ENCODE peak calls at places on chromosomes 16 and 17, in six cellular contexts. One of them, this sample, is unnamed.

GRCh38 chr17:78526231-78527025 is 50.8 kb downstream of the DNAH17 start:
- DNase-seq in cardiac muscle cell: no peak
- DNase-seq in stimulated activated CD4-positive, alpha-beta T cell treated with anti-CD3 and anti-CD28 coated beads, Interleukin-1b, Interleukin-23, amount 100 ng/mL, for 24 hours: no peak
- DNase-seq in NCI-H1436: peak
- DNase-seq in stomach: peak
- DNase-seq in adrenal gland: no peak
- DNase-seq in this sample: no peak

GRCh38 chr16:69131749-69132423 is 502 bp downstream of the CHTF8 start:
- DNase-seq in cardiac muscle cell: peak
- DNase-seq in stimulated activated CD4-positive, alpha-beta T cell treated with anti-CD3 and anti-CD28 coated beads, Interleukin-1b, Interleukin-23, amount 100 ng/mL, for 24 hours: peak
- DNase-seq in NCI-H1436: peak
- DNase-seq in stomach: peak
- DNase-seq in adrenal gland: peak
- DNase-seq in this sample: peak

GRCh38 chr17:39404542-39405378 is 3.3 kb upstream of the FBXL20 start:
- DNase-seq in cardiac muscle cell: no peak
- DNase-seq in stimulated activated CD4-positive, alpha-beta T cell treated with anti-CD3 and anti-CD28 coated beads, Interleukin-1b, Interleukin-23, amount 100 ng/mL, for 24 hours: no peak
- DNase-seq in NCI-H1436: no peak
- DNase-seq in stomach: no peak
- DNase-seq in adrenal gland: peak
- DNase-seq in this sample: no peak

GRCh38 chr16:31202402-31203385 is at the start of gene PYCARD:
- DNase-seq in cardiac muscle cell: peak
- DNase-seq in stimulated activated CD4-positive, alpha-beta T cell treated with anti-CD3 and anti-CD28 coated beads, Interleukin-1b, Interleukin-23, amount 100 ng/mL, for 24 hours: no peak
- DNase-seq in NCI-H1436: no peak
- DNase-seq in stomach: peak
- DNase-seq in adrenal gland: peak
- DNase-seq in this sample: peak

GRCh38 chr16:86165479-86165878 is 266.5 kb downstream of the IRF8 start:
- DNase-seq in cardiac muscle cell: no peak
- DNase-seq in stimulated activated CD4-positive, alpha-beta T cell treated with anti-CD3 and anti-CD28 coated beads, Interleukin-1b, Interleukin-23, amount 100 ng/mL, for 24 hours: no peak
- DNase-seq in NCI-H1436: no peak
- DNase-seq in stomach: no peak
- DNase-seq in adrenal gland: no peak
- DNase-seq in this sample: no peak

GRCh38 chr17:51238253-51238887 is 21.5 kb downstream of the MBTD1 start:
- DNase-seq in cardiac muscle cell: no peak
- DNase-seq in stimulated activated CD4-positive, alpha-beta T cell treated with anti-CD3 and anti-CD28 coated beads, Interleukin-1b, Interleukin-23, amount 100 ng/mL, for 24 hours: no peak
- DNase-seq in NCI-H1436: no peak
- DNase-seq in stomach: no peak
- DNase-seq in adrenal gland: no peak
- DNase-seq in this sample: no peak

GRCh38 chr17:78882546-78883089 is 20.4 kb downstream of the CEP295NL start:
- DNase-seq in cardiac muscle cell: no peak
- DNase-seq in stimulated activated CD4-positive, alpha-beta T cell treated with anti-CD3 and anti-CD28 coated beads, Interleukin-1b, Interleukin-23, amount 100 ng/mL, for 24 hours: no peak
- DNase-seq in NCI-H1436: no peak
- DNase-seq in stomach: no peak
- DNase-seq in adrenal gland: no peak
- DNase-seq in this sample: no peak

GRCh38 chr17:17694229-17695081 is 13.2 kb downstream of the RAI1 start:
- DNase-seq in cardiac muscle cell: peak
- DNase-seq in stimulated activated CD4-positive, alpha-beta T cell treated with anti-CD3 and anti-CD28 coated beads, Interleukin-1b, Interleukin-23, amount 100 ng/mL, for 24 hours: peak
- DNase-seq in NCI-H1436: peak
- DNase-seq in stomach: peak
- DNase-seq in adrenal gland: peak
- DNase-seq in this sample: peak

GRCh38 chr16:3282103-3282746 is 1.1 kb upstream of the ZNF263 start:
- DNase-seq in cardiac muscle cell: peak
- DNase-seq in stimulated activated CD4-positive, alpha-beta T cell treated with anti-CD3 and anti-CD28 coated beads, Interleukin-1b, Interleukin-23, amount 100 ng/mL, for 24 hours: no peak
- DNase-seq in NCI-H1436: peak
- DNase-seq in stomach: no peak
- DNase-seq in adrenal gland: no peak
- DNase-seq in this sample: no peak

GRCh38 chr17:80119271-80119791 is 17.9 kb downstream of the GAA start:
- DNase-seq in cardiac muscle cell: no peak
- DNase-seq in stimulated activated CD4-positive, alpha-beta T cell treated with anti-CD3 and anti-CD28 coated beads, Interleukin-1b, Interleukin-23, amount 100 ng/mL, for 24 hours: no peak
- DNase-seq in NCI-H1436: no peak
- DNase-seq in stomach: no peak
- DNase-seq in adrenal gland: no peak
- DNase-seq in this sample: no peak

GRCh38 chr16:87924937-87925670 is 11.2 kb downstream of the CA5A start:
- DNase-seq in cardiac muscle cell: no peak
- DNase-seq in stimulated activated CD4-positive, alpha-beta T cell treated with anti-CD3 and anti-CD28 coated beads, Interleukin-1b, Interleukin-23, amount 100 ng/mL, for 24 hours: no peak
- DNase-seq in NCI-H1436: no peak
- DNase-seq in stomach: peak
- DNase-seq in adrenal gland: no peak
- DNase-seq in this sample: no peak

GRCh38 chr17:50564916-50565315 is 4.4 kb downstream of the CACNA1G start:
- DNase-seq in cardiac muscle cell: no peak
- DNase-seq in stimulated activated CD4-positive, alpha-beta T cell treated with anti-CD3 and anti-CD28 coated beads, Interleukin-1b, Interleukin-23, amount 100 ng/mL, for 24 hours: no peak
- DNase-seq in NCI-H1436: peak
- DNase-seq in stomach: no peak
- DNase-seq in adrenal gland: no peak
- DNase-seq in this sample: peak

GRCh38 chr17:65097110-65097509 is 40.1 kb upstream of the RGS9 start:
- DNase-seq in cardiac muscle cell: no peak
- DNase-seq in stimulated activated CD4-positive, alpha-beta T cell treated with anti-CD3 and anti-CD28 coated beads, Interleukin-1b, Interleukin-23, amount 100 ng/mL, for 24 hours: no peak
- DNase-seq in NCI-H1436: no peak
- DNase-seq in stomach: no peak
- DNase-seq in adrenal gland: no peak
- DNase-seq in this sample: no peak

GRCh38 chr17:72104164-72104862 is 16.5 kb upstream of the SOX9 start:
- DNase-seq in cardiac muscle cell: no peak
- DNase-seq in stimulated activated CD4-positive, alpha-beta T cell treated with anti-CD3 and anti-CD28 coated beads, Interleukin-1b, Interleukin-23, amount 100 ng/mL, for 24 hours: no peak
- DNase-seq in NCI-H1436: no peak
- DNase-seq in stomach: no peak
- DNase-seq in adrenal gland: no peak
- DNase-seq in this sample: no peak

GRCh38 chr17:58084317-58084981 is 1.2 kb downstream of the DYNLL2 start:
- DNase-seq in cardiac muscle cell: peak
- DNase-seq in stimulated activated CD4-positive, alpha-beta T cell treated with anti-CD3 and anti-CD28 coated beads, Interleukin-1b, Interleukin-23, amount 100 ng/mL, for 24 hours: no peak
- DNase-seq in NCI-H1436: peak
- DNase-seq in stomach: peak
- DNase-seq in adrenal gland: peak
- DNase-seq in this sample: peak

GRCh38 chr17:79031996-79032875 is 8.3 kb downstream of the C1QTNF1 start:
- DNase-seq in cardiac muscle cell: no peak
- DNase-seq in stimulated activated CD4-positive, alpha-beta T cell treated with anti-CD3 and anti-CD28 coated beads, Interleukin-1b, Interleukin-23, amount 100 ng/mL, for 24 hours: no peak
- DNase-seq in NCI-H1436: no peak
- DNase-seq in stomach: peak
- DNase-seq in adrenal gland: peak
- DNase-seq in this sample: no peak

GRCh38 chr17:9158545-9159452 is 137.5 kb downstream of the NTN1 start:
- DNase-seq in cardiac muscle cell: no peak
- DNase-seq in stimulated activated CD4-positive, alpha-beta T cell treated with anti-CD3 and anti-CD28 coated beads, Interleukin-1b, Interleukin-23, amount 100 ng/mL, for 24 hours: no peak
- DNase-seq in NCI-H1436: no peak
- DNase-seq in stomach: no peak
- DNase-seq in adrenal gland: no peak
- DNase-seq in this sample: no peak

GRCh38 chr16:75514296-75514695 is 19.1 kb upstream of the CHST6 start:
- DNase-seq in cardiac muscle cell: no peak
- DNase-seq in stimulated activated CD4-positive, alpha-beta T cell treated with anti-CD3 and anti-CD28 coated beads, Interleukin-1b, Interleukin-23, amount 100 ng/mL, for 24 hours: no peak
- DNase-seq in NCI-H1436: no peak
- DNase-seq in stomach: no peak
- DNase-seq in adrenal gland: no peak
- DNase-seq in this sample: no peak

GRCh38 chr16:17367034-17367433 is 103.7 kb downstream of the XYLT1 start:
- DNase-seq in cardiac muscle cell: no peak
- DNase-seq in stimulated activated CD4-positive, alpha-beta T cell treated with anti-CD3 and anti-CD28 coated beads, Interleukin-1b, Interleukin-23, amount 100 ng/mL, for 24 hours: no peak
- DNase-seq in NCI-H1436: no peak
- DNase-seq in stomach: no peak
- DNase-seq in adrenal gland: no peak
- DNase-seq in this sample: no peak

GRCh38 chr17:15431201-15431600 is 36.2 kb downstream of the CDRT4 start:
- DNase-seq in cardiac muscle cell: no peak
- DNase-seq in stimulated activated CD4-positive, alpha-beta T cell treated with anti-CD3 and anti-CD28 coated beads, Interleukin-1b, Interleukin-23, amount 100 ng/mL, for 24 hours: no peak
- DNase-seq in NCI-H1436: no peak
- DNase-seq in stomach: no peak
- DNase-seq in adrenal gland: no peak
- DNase-seq in this sample: no peak

GRCh38 chr16:87583453-87584131 is 18.7 kb upstream of the JPH3 start:
- DNase-seq in cardiac muscle cell: no peak
- DNase-seq in stimulated activated CD4-positive, alpha-beta T cell treated with anti-CD3 and anti-CD28 coated beads, Interleukin-1b, Interleukin-23, amount 100 ng/mL, for 24 hours: no peak
- DNase-seq in NCI-H1436: no peak
- DNase-seq in stomach: no peak
- DNase-seq in adrenal gland: peak
- DNase-seq in this sample: peak

GRCh38 chr17:67779098-67779672 is 46.1 kb upstream of the BPTF start:
- DNase-seq in cardiac muscle cell: peak
- DNase-seq in stimulated activated CD4-positive, alpha-beta T cell treated with anti-CD3 and anti-CD28 coated beads, Interleukin-1b, Interleukin-23, amount 100 ng/mL, for 24 hours: no peak
- DNase-seq in NCI-H1436: no peak
- DNase-seq in stomach: peak
- DNase-seq in adrenal gland: peak
- DNase-seq in this sample: peak

GRCh38 chr17:12940699-12941098 is 77.1 kb downstream of the ELAC2 start:
- DNase-seq in cardiac muscle cell: no peak
- DNase-seq in stimulated activated CD4-positive, alpha-beta T cell treated with anti-CD3 and anti-CD28 coated beads, Interleukin-1b, Interleukin-23, amount 100 ng/mL, for 24 hours: no peak
- DNase-seq in NCI-H1436: no peak
- DNase-seq in stomach: no peak
- DNase-seq in adrenal gland: no peak
- DNase-seq in this sample: no peak

GRCh38 chr17:72301887-72302286 is 181.1 kb downstream of the SOX9 start:
- DNase-seq in cardiac muscle cell: no peak
- DNase-seq in stimulated activated CD4-positive, alpha-beta T cell treated with anti-CD3 and anti-CD28 coated beads, Interleukin-1b, Interleukin-23, amount 100 ng/mL, for 24 hours: no peak
- DNase-seq in NCI-H1436: no peak
- DNase-seq in stomach: no peak
- DNase-seq in adrenal gland: no peak
- DNase-seq in this sample: no peak

GRCh38 chr16:22297871-22298733 is 893 bp downstream of the POLR3E start:
- DNase-seq in cardiac muscle cell: peak
- DNase-seq in stimulated activated CD4-positive, alpha-beta T cell treated with anti-CD3 and anti-CD28 coated beads, Interleukin-1b, Interleukin-23, amount 100 ng/mL, for 24 hours: peak
- DNase-seq in NCI-H1436: peak
- DNase-seq in stomach: peak
- DNase-seq in adrenal gland: peak
- DNase-seq in this sample: peak

GRCh38 chr16:75733305-75734141 is 7.2 kb upstream of the CPHXL start:
- DNase-seq in cardiac muscle cell: no peak
- DNase-seq in stimulated activated CD4-positive, alpha-beta T cell treated with anti-CD3 and anti-CD28 coated beads, Interleukin-1b, Interleukin-23, amount 100 ng/mL, for 24 hours: no peak
- DNase-seq in NCI-H1436: no peak
- DNase-seq in stomach: no peak
- DNase-seq in adrenal gland: no peak
- DNase-seq in this sample: peak

GRCh38 chr17:73553311-73553710 is 90.9 kb downstream of the SDK2 start:
- DNase-seq in cardiac muscle cell: no peak
- DNase-seq in stimulated activated CD4-positive, alpha-beta T cell treated with anti-CD3 and anti-CD28 coated beads, Interleukin-1b, Interleukin-23, amount 100 ng/mL, for 24 hours: no peak
- DNase-seq in NCI-H1436: no peak
- DNase-seq in stomach: no peak
- DNase-seq in adrenal gland: no peak
- DNase-seq in this sample: no peak

GRCh38 chr17:82644148-82644547 is 4.1 kb downstream of the WDR45B start:
- DNase-seq in cardiac muscle cell: no peak
- DNase-seq in stimulated activated CD4-positive, alpha-beta T cell treated with anti-CD3 and anti-CD28 coated beads, Interleukin-1b, Interleukin-23, amount 100 ng/mL, for 24 hours: no peak
- DNase-seq in NCI-H1436: no peak
- DNase-seq in stomach: no peak
- DNase-seq in adrenal gland: no peak
- DNase-seq in this sample: no peak

GRCh38 chr17:52134641-52135040 is 23.9 kb downstream of the CA10 start:
- DNase-seq in cardiac muscle cell: no peak
- DNase-seq in stimulated activated CD4-positive, alpha-beta T cell treated with anti-CD3 and anti-CD28 coated beads, Interleukin-1b, Interleukin-23, amount 100 ng/mL, for 24 hours: no peak
- DNase-seq in NCI-H1436: no peak
- DNase-seq in stomach: no peak
- DNase-seq in adrenal gland: no peak
- DNase-seq in this sample: no peak

GRCh38 chr17:42180922-42181850 is at the start of gene KCNH4:
- DNase-seq in cardiac muscle cell: peak
- DNase-seq in stimulated activated CD4-positive, alpha-beta T cell treated with anti-CD3 and anti-CD28 coated beads, Interleukin-1b, Interleukin-23, amount 100 ng/mL, for 24 hours: peak
- DNase-seq in NCI-H1436: peak
- DNase-seq in stomach: peak
- DNase-seq in adrenal gland: peak
- DNase-seq in this sample: peak

GRCh38 chr16:1351582-1352362 is at the start of the genes GNPTG and TSR3:
- DNase-seq in cardiac muscle cell: peak
- DNase-seq in stimulated activated CD4-positive, alpha-beta T cell treated with anti-CD3 and anti-CD28 coated beads, Interleukin-1b, Interleukin-23, amount 100 ng/mL, for 24 hours: peak
- DNase-seq in NCI-H1436: peak
- DNase-seq in stomach: peak
- DNase-seq in adrenal gland: peak
- DNase-seq in this sample: peak

GRCh38 chr16:920722-921121 is 50.1 kb downstream of the LMF1 start:
- DNase-seq in cardiac muscle cell: no peak
- DNase-seq in stimulated activated CD4-positive, alpha-beta T cell treated with anti-CD3 and anti-CD28 coated beads, Interleukin-1b, Interleukin-23, amount 100 ng/mL, for 24 hours: no peak
- DNase-seq in NCI-H1436: no peak
- DNase-seq in stomach: no peak
- DNase-seq in adrenal gland: peak
- DNase-seq in this sample: no peak

This sample was measured in ovary.